ENCODE peak calls at places on chromosomes 6 and 20, in four cellular contexts. T is IMR-90, K is H1, S is mesenchymal stem cell. N is an unnamed sample. For H3K4me1, the result is how much of the 10 kb centered on the place peaks cover.

GRCh38 chr20:24432057-24432456 is 37.4 kb upstream of the SYNDIG1 start:
- DNase-seq in K (no peak), S (no peak), T (no peak), N (peak)

GRCh38 chr6:8939615-8940014 is 504.3 kb upstream of the SLC35B3 start:
- DNase-seq in T (no peak), K (no peak), S (no peak), N (no peak)

GRCh38 chr20:20566523-20566922 is 145.9 kb downstream of the RALGAPA2 start:
- DNase-seq in S (no peak), T (no peak), K (no peak), N (no peak)

GRCh38 chr6:151069641-151070040 is 170.1 kb upstream of the AKAP12 start:
- DNase-seq in T (no peak), S (no peak), K (no peak), N (no peak)

GRCh38 chr6:54361734-54362133 is 53.5 kb downstream of the TINAG start:
- DNase-seq in K (no peak), T (no peak), S (no peak), N (no peak)

GRCh38 chr6:40788661-40789111 is 201.5 kb upstream of the LRFN2 start:
- DNase-seq in S (no peak), T (no peak), K (no peak), N (no peak)

GRCh38 chr6:88870728-88871330 is 92.6 kb downstream of the RNGTT start:
- DNase-seq in S (peak), K (no peak), T (peak), N (no peak)

GRCh38 chr6:163460307-163460782 is 45.8 kb downstream of the QKI start:
- DNase-seq in S (peak), K (no peak), T (peak), N (no peak)

GRCh38 chr6:109579361-109579760 is 96.3 kb upstream of the ZBTB24 start:
- DNase-seq in S (no peak), K (no peak), T (no peak), N (no peak)

DNA sequence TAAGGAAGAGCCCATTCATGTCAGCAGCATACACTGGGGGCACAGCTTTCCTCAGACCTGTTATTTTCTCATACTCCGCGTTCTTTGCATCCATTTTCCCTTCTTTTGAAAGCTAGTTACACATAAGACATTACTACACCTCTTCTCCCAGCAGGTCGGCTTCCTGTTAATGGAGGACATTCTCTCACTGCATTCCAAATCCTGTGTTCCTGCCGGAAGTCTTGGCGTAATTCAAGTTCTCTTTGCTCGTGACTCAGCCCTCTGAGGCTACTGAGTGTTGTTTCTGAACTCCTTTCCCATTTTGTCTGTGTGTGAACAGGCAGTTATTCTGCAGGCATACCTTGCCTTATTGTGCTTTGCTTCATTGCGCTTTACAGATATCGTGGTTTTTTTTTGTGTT is 97.5 kb upstream of the ZBTB24 start:
- DNase-seq in K (no peak), S (peak), T (peak), N (peak)
- H2AFZ ChIP-seq in K (peak), S (no peak), T (no peak), N (peak)

GRCh38 chr6:79468587-79468986 is 68.6 kb downstream of the LCA5 start:
- DNase-seq in S (peak), T (no peak), K (no peak), N (no peak)
- H3K4me1 ChIP-seq in S (under half), T (under half), K (under half), N (under half)

GRCh38 chr20:62104791-62105345 is 17.4 kb upstream of the LSM14B start:
- DNase-seq in T (peak), S (no peak), K (no peak), N (no peak)

GRCh38 chr20:62101078-62101477 is 21.2 kb upstream of the LSM14B start:
- DNase-seq in K (no peak), T (no peak), S (no peak), N (no peak)

GRCh38 chr20:62103508-62104233 is 18.6 kb upstream of the LSM14B start:
- DNase-seq in T (no peak), K (no peak), S (no peak), N (no peak)

GRCh38 chr20:62105592-62105991 is 16.7 kb upstream of the LSM14B start:
- DNase-seq in S (no peak), K (no peak), T (no peak), N (no peak)

GRCh38 chr20:62104234-62104789 is 18.0 kb upstream of the LSM14B start:
- DNase-seq in K (no peak), T (no peak), S (no peak), N (no peak)
- H3K14ac ChIP-seq in K (no peak), T (no peak), S (no peak), N (peak)

GRCh38 chr6:81937296-81937937 is 184.9 kb upstream of the TENT5A start:
- DNase-seq in S (peak), T (peak), K (no peak), N (no peak)
- H2AFZ ChIP-seq in S (no peak), T (peak), K (no peak), N (no peak)

DNA sequence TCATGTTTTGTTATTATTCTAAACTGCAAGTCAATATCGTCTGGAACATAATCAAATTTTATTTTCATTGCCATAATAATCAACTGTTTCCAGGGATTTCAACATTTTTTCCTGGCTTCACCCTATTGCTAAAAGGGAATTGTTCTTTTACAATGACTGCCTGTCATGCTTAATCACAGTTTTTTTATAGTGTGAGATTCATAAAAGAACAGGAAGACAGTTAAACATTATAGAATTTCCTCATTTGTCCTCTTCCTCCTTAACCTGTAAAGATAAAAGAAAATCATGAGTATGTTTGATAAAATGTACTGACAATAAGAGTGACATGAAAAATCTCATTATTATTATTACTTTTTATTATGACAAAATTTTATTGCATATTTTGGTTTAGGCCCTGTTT is 73.3 kb upstream of the CENPW start:
- DNase-seq in T (no peak), S (no peak), K (no peak), N (no peak)
- H3K4me1 ChIP-seq in T (under half), S (under half), K (under half), N (under half)

DNA sequence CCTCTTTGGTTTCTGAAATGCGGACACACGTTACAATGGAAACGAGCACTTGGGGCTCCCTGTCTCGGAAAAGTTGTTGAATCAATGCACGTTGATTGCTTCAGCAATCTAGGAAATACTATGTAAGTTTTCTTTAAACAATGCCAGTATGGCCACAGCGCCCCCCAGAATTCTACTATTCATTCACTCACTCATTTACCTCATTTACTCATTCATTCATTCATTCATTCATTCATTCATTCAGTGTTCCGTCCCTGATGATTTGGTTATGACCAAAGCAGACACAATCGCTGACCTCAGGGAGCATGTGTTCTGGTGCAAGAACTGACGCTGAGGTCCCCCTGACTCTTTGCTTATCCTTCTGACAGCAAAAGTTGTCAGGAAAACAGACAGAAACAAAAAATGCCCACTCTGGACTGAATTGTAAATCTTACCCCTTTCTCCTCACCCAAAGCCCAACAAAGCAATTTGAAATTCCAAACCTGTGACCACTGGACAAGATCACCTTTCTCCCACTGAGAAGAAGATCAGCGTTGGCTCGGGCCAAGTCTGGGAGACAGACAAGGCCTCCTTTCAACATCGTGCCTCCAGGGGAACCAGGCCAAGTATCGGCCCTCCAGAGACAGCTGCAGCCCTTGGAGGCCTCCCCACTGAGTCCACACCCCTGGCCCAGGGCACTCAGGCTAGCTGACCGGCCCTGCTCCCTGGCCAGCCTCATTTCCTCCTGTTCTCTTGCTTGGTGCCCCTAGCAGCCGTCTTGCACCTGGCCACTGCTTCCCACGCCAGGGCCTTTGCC is 15.0 kb upstream of the PMEPA1 start:
- DNase-seq in S (no peak), T (no peak), K (no peak), N (no peak)
- H3K14ac ChIP-seq in S (no peak), T (no peak), K (no peak), N (no peak)

N was measured in H9.